ENCODE peak calls at places on chromosomes 13 and 19, in nine cellular contexts. One of them, this sample, is unnamed.
A peak's percentile ranks its signal among the peaks of the same experiment; 100 is the strongest.

GRCh38 chr13:110114351-110114750 is 192.6 kb downstream of the COL4A1 start:
- DNase-seq in A549: no peak
- DNase-seq in neural progenitor cell: no peak
- DNase-seq in GM23248: peak; percentile 54
- DNase-seq in fibroblast of lung: peak; percentile 40
- DNase-seq in CD8-positive, alpha-beta memory T cell: no peak
- DNase-seq in right atrium auricular region: no peak
- DNase-seq in DND-41: no peak
- DNase-seq in lower lobe of right lung: no peak
- DNase-seq in this sample: no peak

GRCh38 chr13:69291292-69291906 is 816.2 kb upstream of the ATXN8OS start:
- DNase-seq in GM23248: no peak
- DNase-seq in A549: no peak
- DNase-seq in fibroblast of lung: no peak
- DNase-seq in DND-41: no peak
- DNase-seq in neural progenitor cell: peak; percentile 10
- DNase-seq in lower lobe of right lung: no peak
- DNase-seq in right atrium auricular region: no peak
- DNase-seq in CD8-positive, alpha-beta memory T cell: no peak
- DNase-seq in this sample: no peak

GRCh38 chr19:15283141-15283885 is 49.0 kb downstream of the BRD4 start:
- DNase-seq in CD8-positive, alpha-beta memory T cell: no peak
- DNase-seq in right atrium auricular region: peak; percentile 80
- DNase-seq in fibroblast of lung: peak; percentile 82
- DNase-seq in GM23248: peak; percentile 92
- DNase-seq in DND-41: no peak
- DNase-seq in A549: no peak
- DNase-seq in lower lobe of right lung: no peak
- DNase-seq in neural progenitor cell: no peak
- DNase-seq in this sample: no peak

GRCh38 chr19:45137179-45137761 is 23.5 kb downstream of the NKPD1 start:
- DNase-seq in fibroblast of lung: no peak
- DNase-seq in neural progenitor cell: no peak
- DNase-seq in CD8-positive, alpha-beta memory T cell: no peak
- DNase-seq in right atrium auricular region: no peak
- DNase-seq in DND-41: no peak
- DNase-seq in lower lobe of right lung: no peak
- DNase-seq in GM23248: no peak
- DNase-seq in A549: no peak
- DNase-seq in this sample: peak; percentile 94

GRCh38 chr13:110233181-110233641 is 73.7 kb downstream of the COL4A1 start:
- DNase-seq in right atrium auricular region: peak; percentile 88
- DNase-seq in DND-41: no peak
- DNase-seq in A549: no peak
- DNase-seq in neural progenitor cell: no peak
- DNase-seq in lower lobe of right lung: no peak
- DNase-seq in CD8-positive, alpha-beta memory T cell: no peak
- DNase-seq in GM23248: peak; percentile 92
- DNase-seq in fibroblast of lung: peak; percentile 95
- DNase-seq in this sample: no peak

GRCh38 chr19:12380444-12380737 is 14.9 kb upstream of the ZNF442 start:
- DNase-seq in CD8-positive, alpha-beta memory T cell: no peak
- DNase-seq in fibroblast of lung: no peak
- DNase-seq in right atrium auricular region: no peak
- DNase-seq in DND-41: no peak
- DNase-seq in GM23248: no peak
- DNase-seq in lower lobe of right lung: no peak
- DNase-seq in neural progenitor cell: no peak
- DNase-seq in A549: no peak
- DNase-seq in this sample: no peak

GRCh38 chr19:7614859-7615741 is 14.2 kb downstream of the XAB2 start:
- DNase-seq in neural progenitor cell: no peak
- DNase-seq in GM23248: no peak
- DNase-seq in CD8-positive, alpha-beta memory T cell: no peak
- DNase-seq in lower lobe of right lung: no peak
- DNase-seq in DND-41: no peak
- DNase-seq in right atrium auricular region: no peak
- DNase-seq in A549: no peak
- DNase-seq in fibroblast of lung: no peak
- DNase-seq in this sample: no peak

GRCh38 chr13:33940898-33941297 is 122.9 kb downstream of the RFC3 start:
- DNase-seq in fibroblast of lung: no peak
- DNase-seq in DND-41: no peak
- DNase-seq in lower lobe of right lung: no peak
- DNase-seq in CD8-positive, alpha-beta memory T cell: no peak
- DNase-seq in A549: no peak
- DNase-seq in neural progenitor cell: peak; percentile 45
- DNase-seq in right atrium auricular region: no peak
- DNase-seq in GM23248: no peak
- DNase-seq in this sample: no peak

GRCh38 chr13:105084931-105085330 is 1450.5 kb downstream of the EFNB2 start:
- DNase-seq in fibroblast of lung: no peak
- DNase-seq in GM23248: no peak
- DNase-seq in neural progenitor cell: no peak
- DNase-seq in CD8-positive, alpha-beta memory T cell: no peak
- DNase-seq in lower lobe of right lung: no peak
- DNase-seq in DND-41: no peak
- DNase-seq in right atrium auricular region: no peak
- DNase-seq in A549: no peak
- DNase-seq in this sample: no peak

GRCh38 chr19:20964798-20965197 is 41.7 kb downstream of the ZNF85 start:
- DNase-seq in CD8-positive, alpha-beta memory T cell: no peak
- DNase-seq in DND-41: peak; percentile 54
- DNase-seq in right atrium auricular region: no peak
- DNase-seq in lower lobe of right lung: no peak
- DNase-seq in A549: no peak
- DNase-seq in GM23248: peak; percentile 0
- DNase-seq in fibroblast of lung: no peak
- DNase-seq in neural progenitor cell: no peak
- DNase-seq in this sample: no peak

GRCh38 chr19:3034194-3034844 is 5.2 kb upstream of the TLE2 start:
- DNase-seq in right atrium auricular region: no peak
- DNase-seq in GM23248: no peak
- DNase-seq in lower lobe of right lung: no peak
- DNase-seq in CD8-positive, alpha-beta memory T cell: no peak
- DNase-seq in neural progenitor cell: peak; percentile 20
- DNase-seq in A549: no peak
- DNase-seq in fibroblast of lung: peak; percentile 80
- DNase-seq in DND-41: no peak
- DNase-seq in this sample: no peak

GRCh38 chr19:35141627-35142401 is 1.2 kb upstream of the FXYD7 start:
- DNase-seq in lower lobe of right lung: no peak
- DNase-seq in A549: no peak
- DNase-seq in neural progenitor cell: peak; percentile 42
- DNase-seq in CD8-positive, alpha-beta memory T cell: no peak
- DNase-seq in right atrium auricular region: no peak
- DNase-seq in DND-41: no peak
- DNase-seq in fibroblast of lung: no peak
- DNase-seq in GM23248: no peak
- DNase-seq in this sample: no peak

DNA sequence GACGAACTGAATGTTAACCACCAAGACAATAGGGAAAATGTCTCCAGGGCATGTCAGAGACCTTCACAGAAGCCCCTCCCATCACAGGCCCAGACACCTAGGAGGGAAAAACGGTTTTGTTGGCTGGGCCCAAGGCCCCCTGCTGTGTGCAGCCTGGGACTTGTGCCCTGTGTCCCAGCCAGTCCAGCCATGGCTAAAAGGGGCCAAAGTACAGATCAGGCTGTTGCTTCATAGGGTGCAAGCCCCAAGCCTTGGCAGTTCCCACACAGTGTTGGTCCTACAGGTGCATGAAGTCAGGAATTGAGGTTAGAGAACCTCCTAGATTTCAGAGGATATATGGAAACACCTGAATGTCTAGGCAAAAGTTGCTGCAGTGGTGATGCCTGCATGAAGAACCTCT is 428.7 kb downstream of the SUCLA2 start:
- DNase-seq in GM23248: no peak
- DNase-seq in DND-41: no peak
- DNase-seq in right atrium auricular region: no peak
- DNase-seq in fibroblast of lung: no peak
- DNase-seq in neural progenitor cell: no peak
- DNase-seq in CD8-positive, alpha-beta memory T cell: no peak
- DNase-seq in A549: no peak
- DNase-seq in lower lobe of right lung: no peak
- DNase-seq in this sample: no peak
- H3K9me3 ChIP-seq in GM23248: no peaks in the 10 kb centered on the region
- H3K9me3 ChIP-seq in DND-41: peaks cover 21% of the 10 kb centered on the region
- H3K9me3 ChIP-seq in right atrium auricular region: peaks cover 50% of the 10 kb centered on the region
- H3K9me3 ChIP-seq in fibroblast of lung: no peaks in the 10 kb centered on the region
- H3K9me3 ChIP-seq in neural progenitor cell: no peaks in the 10 kb centered on the region
- H3K9me3 ChIP-seq in CD8-positive, alpha-beta memory T cell: no peaks in the 10 kb centered on the region
- H3K9me3 ChIP-seq in A549: no peaks in the 10 kb centered on the region
- H3K9me3 ChIP-seq in lower lobe of right lung: peaks cover 46% of the 10 kb centered on the region
- H3K9me3 ChIP-seq in this sample: no peaks in the 10 kb centered on the region

GRCh38 chr13:29540334-29540733 is 55.2 kb downstream of the SLC7A1 start:
- DNase-seq in lower lobe of right lung: no peak
- DNase-seq in GM23248: no peak
- DNase-seq in fibroblast of lung: no peak
- DNase-seq in right atrium auricular region: no peak
- DNase-seq in DND-41: no peak
- DNase-seq in A549: no peak
- DNase-seq in neural progenitor cell: no peak
- DNase-seq in CD8-positive, alpha-beta memory T cell: no peak
- DNase-seq in this sample: no peak
- H3K27ac ChIP-seq in lower lobe of right lung: no peak overlapping the region
- H3K27ac ChIP-seq in GM23248: no peak overlapping the region
- H3K27ac ChIP-seq in fibroblast of lung: no peak overlapping the region
- H3K27ac ChIP-seq in right atrium auricular region: no peak overlapping the region
- H3K27ac ChIP-seq in DND-41: no peak overlapping the region
- H3K27ac ChIP-seq in A549: no peak overlapping the region
- H3K27ac ChIP-seq in neural progenitor cell: no peak overlapping the region
- H3K27ac ChIP-seq in CD8-positive, alpha-beta memory T cell: no peak overlapping the region
- H3K27ac ChIP-seq in this sample: no peak overlapping the region

GRCh38 chr19:36898422-36898821 is 17.7 kb downstream of the ZNF829 start:
- DNase-seq in CD8-positive, alpha-beta memory T cell: no peak
- DNase-seq in neural progenitor cell: no peak
- DNase-seq in right atrium auricular region: no peak
- DNase-seq in GM23248: no peak
- DNase-seq in A549: no peak
- DNase-seq in DND-41: no peak
- DNase-seq in fibroblast of lung: no peak
- DNase-seq in lower lobe of right lung: no peak
- DNase-seq in this sample: no peak

GRCh38 chr19:36891768-36892357 is 24.2 kb downstream of the ZNF829 start:
- DNase-seq in A549: no peak
- DNase-seq in CD8-positive, alpha-beta memory T cell: no peak
- DNase-seq in lower lobe of right lung: no peak
- DNase-seq in DND-41: no peak
- DNase-seq in fibroblast of lung: no peak
- DNase-seq in neural progenitor cell: no peak
- DNase-seq in GM23248: peak; percentile 1
- DNase-seq in right atrium auricular region: no peak
- DNase-seq in this sample: no peak

DNA sequence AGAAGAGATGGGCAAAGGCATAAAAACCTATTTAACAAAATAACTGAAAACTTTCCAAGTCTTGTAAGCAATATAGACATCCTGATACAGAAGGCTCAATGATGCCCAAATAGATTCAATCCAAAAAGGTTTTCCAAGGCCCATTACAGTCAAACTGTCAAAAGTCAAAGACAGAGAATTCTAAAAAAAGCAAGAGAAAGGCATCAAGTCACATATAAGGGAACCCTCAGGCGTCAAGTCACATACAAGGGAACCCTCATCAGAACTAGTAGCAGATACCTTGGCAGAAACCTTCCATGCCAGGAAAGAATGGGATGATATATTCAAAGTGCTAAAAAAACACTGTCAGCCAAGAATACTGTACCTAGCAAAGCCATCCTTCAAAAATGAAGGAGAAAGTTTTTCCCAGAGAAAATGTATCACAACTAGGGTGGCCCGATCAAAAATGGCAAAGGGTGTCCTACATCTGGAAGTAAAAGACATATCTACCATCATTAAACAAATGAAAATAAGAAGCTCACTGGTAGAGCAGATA is 21.2 kb downstream of the ZNF829 start:
- DNase-seq in right atrium auricular region: no peak
- DNase-seq in neural progenitor cell: no peak
- DNase-seq in A549: no peak
- DNase-seq in DND-41: no peak
- DNase-seq in lower lobe of right lung: no peak
- DNase-seq in GM23248: no peak
- DNase-seq in CD8-positive, alpha-beta memory T cell: no peak
- DNase-seq in fibroblast of lung: no peak
- DNase-seq in this sample: no peak
- H3K9me3 ChIP-seq in right atrium auricular region: peaks cover 99% of the 10 kb centered on the region
- H3K9me3 ChIP-seq in neural progenitor cell: peaks cover 77% of the 10 kb centered on the region
- H3K9me3 ChIP-seq in A549: peaks cover 92% of the 10 kb centered on the region
- H3K9me3 ChIP-seq in DND-41: peaks cover 86% of the 10 kb centered on the region
- H3K9me3 ChIP-seq in lower lobe of right lung: peaks cover 96% of the 10 kb centered on the region
- H3K9me3 ChIP-seq in GM23248: peaks cover 45% of the 10 kb centered on the region
- H3K9me3 ChIP-seq in CD8-positive, alpha-beta memory T cell: peaks cover 76% of the 10 kb centered on the region
- H3K9me3 ChIP-seq in fibroblast of lung: peaks cover 7% of the 10 kb centered on the region
- H3K9me3 ChIP-seq in this sample: peaks cover 64% of the 10 kb centered on the region

GRCh38 chr19:49107625-49108459 is 6.3 kb upstream of the LIN7B start:
- DNase-seq in A549: no peak
- DNase-seq in lower lobe of right lung: no peak
- DNase-seq in DND-41: no peak
- DNase-seq in CD8-positive, alpha-beta memory T cell: no peak
- DNase-seq in fibroblast of lung: no peak
- DNase-seq in neural progenitor cell: no peak
- DNase-seq in GM23248: no peak
- DNase-seq in right atrium auricular region: no peak
- DNase-seq in this sample: no peak

GRCh38 chr19:49111218-49111998 is 2.8 kb upstream of the LIN7B start:
- DNase-seq in A549: no peak
- DNase-seq in lower lobe of right lung: no peak
- DNase-seq in GM23248: no peak
- DNase-seq in right atrium auricular region: no peak
- DNase-seq in CD8-positive, alpha-beta memory T cell: no peak
- DNase-seq in neural progenitor cell: no peak
- DNase-seq in fibroblast of lung: no peak
- DNase-seq in DND-41: no peak
- DNase-seq in this sample: no peak

GRCh38 chr19:49109569-49110233 is 4.5 kb upstream of the LIN7B start:
- DNase-seq in right atrium auricular region: no peak
- DNase-seq in CD8-positive, alpha-beta memory T cell: no peak
- DNase-seq in A549: no peak
- DNase-seq in DND-41: no peak
- DNase-seq in fibroblast of lung: no peak
- DNase-seq in lower lobe of right lung: no peak
- DNase-seq in neural progenitor cell: no peak
- DNase-seq in GM23248: no peak
- DNase-seq in this sample: no peak

GRCh38 chr19:49109051-49109450 is 5.1 kb upstream of the LIN7B start:
- DNase-seq in lower lobe of right lung: no peak
- DNase-seq in A549: no peak
- DNase-seq in CD8-positive, alpha-beta memory T cell: no peak
- DNase-seq in neural progenitor cell: no peak
- DNase-seq in DND-41: no peak
- DNase-seq in fibroblast of lung: no peak
- DNase-seq in GM23248: no peak
- DNase-seq in right atrium auricular region: no peak
- DNase-seq in this sample: no peak

DNA sequence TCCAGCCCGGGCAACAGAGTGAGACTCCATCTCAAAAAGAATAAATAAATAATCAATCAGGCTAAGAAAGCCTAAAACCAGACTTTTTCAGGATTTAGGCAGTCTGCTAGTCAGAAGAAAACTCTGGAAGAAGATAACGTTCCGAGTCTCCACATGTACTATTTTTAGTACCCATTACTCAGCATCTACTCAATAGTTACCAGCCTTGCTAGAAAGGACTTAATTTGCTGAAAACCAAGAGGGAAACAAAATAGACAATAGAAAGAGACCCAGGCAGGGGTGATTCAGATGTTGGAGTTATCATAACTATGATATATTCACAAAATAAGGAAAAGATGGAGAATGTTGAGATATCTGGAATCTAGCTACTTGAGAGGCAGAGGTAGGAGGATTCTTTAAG is 3.6 kb upstream of the LIN7B start:
- DNase-seq in neural progenitor cell: no peak
- DNase-seq in DND-41: no peak
- DNase-seq in A549: no peak
- DNase-seq in CD8-positive, alpha-beta memory T cell: no peak
- DNase-seq in GM23248: peak; percentile 79
- DNase-seq in right atrium auricular region: no peak
- DNase-seq in fibroblast of lung: no peak
- DNase-seq in lower lobe of right lung: no peak
- DNase-seq in this sample: no peak
- H3K27ac ChIP-seq in neural progenitor cell: no peak overlapping the region
- H3K27ac ChIP-seq in DND-41: no peak overlapping the region
- H3K27ac ChIP-seq in A549: no peak overlapping the region
- H3K27ac ChIP-seq in CD8-positive, alpha-beta memory T cell: no peak overlapping the region
- H3K27ac ChIP-seq in GM23248: peak overlapping the region; percentile 55
- H3K27ac ChIP-seq in right atrium auricular region: peak overlapping the region; percentile 55
- H3K27ac ChIP-seq in fibroblast of lung: no peak overlapping the region
- H3K27ac ChIP-seq in lower lobe of right lung: no peak overlapping the region
- H3K27ac ChIP-seq in this sample: no peak overlapping the region